ENCODE peak calls at places on chromosomes 13 and 19, in seven cellular contexts. S is GM18507; E is nucleus accumbens; T is brain microvascular endothelial cell; C is PC-3; Q is LHCN-M2; N is activated CD4-positive, alpha-beta T cell treated with anti-CD3 and anti-CD28 coated beads for 24 hours. F is an unnamed sample.

GRCh38 chr13:46160474-46161066 is 21.4 kb downstream of the LCP1 start:
- DNase-seq in S (no peak), E (no peak), T (peak; percentile 18), C (peak; percentile 57), Q (peak; percentile 43), N (no peak), F (peak; percentile 51)

GRCh38 chr13:95485045-95485517 is 67.4 kb upstream of the CLDN10 start:
- DNase-seq in S (no peak), E (no peak), T (peak; percentile 18), C (peak; percentile 27), Q (peak; percentile 67), N (no peak), F (no peak)

GRCh38 chr19:55939206-55939605 is 7.1 kb upstream of the NLRP13 start:
- DNase-seq in S (no peak), E (no peak), T (no peak), C (no peak), Q (no peak), N (no peak), F (no peak)

GRCh38 chr13:24693862-24694471 is 13.8 kb downstream of the ATP12A start:
- DNase-seq in S (peak; percentile 62), E (no peak), T (peak; percentile 42), C (peak; percentile 78), Q (peak; percentile 42), N (peak; percentile 29), F (peak; percentile 69)

GRCh38 chr13:95267662-95268369 is 33.4 kb downstream of the ABCC4 start:
- DNase-seq in S (no peak), E (no peak), T (peak; percentile 93), C (peak; percentile 56), Q (peak; percentile 95), N (no peak), F (no peak)

GRCh38 chr13:95874286-95874685 is 178.9 kb downstream of the UGGT2 start:
- DNase-seq in S (no peak), E (no peak), T (no peak), C (no peak), Q (no peak), N (no peak), F (no peak)

GRCh38 chr19:10593820-10594637 is 6.9 kb upstream of the AP1M2 start:
- DNase-seq in S (no peak), E (peak; percentile 18), T (no peak), C (no peak), Q (no peak), N (no peak), F (no peak)

GRCh38 chr19:7426986-7427385 is 61.8 kb downstream of the PEX11G start:
- DNase-seq in S (no peak), E (no peak), T (no peak), C (no peak), Q (no peak), N (no peak), F (no peak)

GRCh38 chr13:62014299-62014698 is 598.6 kb upstream of the PCDH20 start:
- DNase-seq in S (no peak), E (no peak), T (no peak), C (peak; percentile 54), Q (no peak), N (no peak), F (peak; percentile 9)

GRCh38 chr13:30466358-30466714 is 600 bp upstream of the HMGB1 start:
- DNase-seq in S (no peak), E (no peak), T (peak; percentile 19), C (peak; percentile 30), Q (peak; percentile 80), N (no peak), F (no peak)

GRCh38 chr19:39448271-39448670 is 2.9 kb downstream of the SUPT5H start:
- DNase-seq in S (peak; percentile 22), E (no peak), T (peak; percentile 54), C (peak; percentile 75), Q (peak; percentile 56), N (no peak), F (no peak)

GRCh38 chr13:110593430-110594130 is 21.8 kb upstream of the NAXD start:
- DNase-seq in S (peak; percentile 43), E (no peak), T (peak; percentile 27), C (peak; percentile 72), Q (peak; percentile 65), N (no peak), F (peak; percentile 80)

GRCh38 chr13:105665284-105665683 is 870.2 kb downstream of the EFNB2 start:
- DNase-seq in S (no peak), E (no peak), T (peak; percentile 68), C (peak; percentile 11), Q (peak; percentile 77), N (no peak), F (no peak)

GRCh38 chr13:100673831-100674362 is 698 bp downstream of the TMTC4 start:
- DNase-seq in S (peak; percentile 28), E (peak; percentile 51), T (peak; percentile 84), C (peak; percentile 70), Q (peak; percentile 80), N (peak; percentile 35), F (peak; percentile 43)

GRCh38 chr13:35566340-35566739 is 89.9 kb upstream of the MAB21L1 start:
- DNase-seq in S (no peak), E (no peak), T (no peak), C (no peak), Q (no peak), N (no peak), F (no peak)

GRCh38 chr19:51347209-51347928 is 5.4 kb upstream of the VSIG10L start:
- DNase-seq in S (no peak), E (no peak), T (no peak), C (no peak), Q (no peak), N (no peak), F (no peak)

GRCh38 chr13:39935155-39935554 is 279.7 kb downstream of the COG6 start:
- DNase-seq in S (no peak), E (no peak), T (no peak), C (no peak), Q (no peak), N (no peak), F (no peak)

GRCh38 chr19:18419195-18419698 is at the start of gene SSBP4:
- DNase-seq in S (peak; percentile 78), E (peak; percentile 72), T (peak; percentile 53), C (peak; percentile 85), Q (peak; percentile 78), N (peak; percentile 58), F (peak; percentile 79)

GRCh38 chr19:36377541-36378178 is 1.3 kb downstream of the ZFP14 start:
- DNase-seq in S (no peak), E (no peak), T (no peak), C (no peak), Q (no peak), N (no peak), F (no peak)

GRCh38 chr19:51607920-51608562 is 22.2 kb downstream of the SIGLEC5 start:
- DNase-seq in S (no peak), E (peak; percentile 1), T (peak; percentile 75), C (peak; percentile 90), Q (peak; percentile 68), N (peak; percentile 36), F (peak; percentile 88)